ENCODE peak calls at places on chromosomes 7 and 10, in six cellular contexts. T is AG08395, D is cardiac muscle cell, O is renal cortical epithelial cell, E is non-pigmented ciliary epithelial cell, Q is mucosa of gallbladder. P is an unnamed sample.
A peak's percentile ranks its signal among the peaks of the same experiment; 100 is the strongest.

GRCh38 chr10:3745582-3745981 is 39.4 kb downstream of the KLF6 start:
- DNase-seq in D (no peak), Q (no peak), E (no peak), O (no peak), T (no peak), P (no peak)

GRCh38 chr10:84214612-84215235 is 10.6 kb downstream of the LRIT2 start:
- DNase-seq in T (no peak), D (peak; percentile 6), O (peak; percentile 7), E (no peak), Q (no peak), P (peak; percentile 52)

GRCh38 chr10:93266858-93267257 is 193.2 kb downstream of the CYP26A1 start:
- DNase-seq in Q (no peak), E (no peak), O (no peak), T (no peak), D (no peak), P (no peak)

GRCh38 chr10:125001313-125002043 is 59.6 kb downstream of the ZRANB1 start:
- DNase-seq in T (no peak), E (no peak), O (no peak), D (no peak), Q (no peak), P (no peak)

GRCh38 chr7:118185163-118185860 is 1.3 kb downstream of the LSM8 start:
- DNase-seq in Q (no peak), E (no peak), D (peak; percentile 48), T (no peak), O (peak; percentile 19), P (peak; percentile 19)

GRCh38 chr10:125868372-125868975 is 12.6 kb downstream of the DHX32 start:
- DNase-seq in D (peak; percentile 59), E (peak; percentile 27), T (peak; percentile 51), O (peak; percentile 79), Q (no peak), P (peak; percentile 41)

GRCh38 chr10:89478085-89478738 is 57.2 kb downstream of the SLC16A12 start:
- DNase-seq in O (peak; percentile 95), D (no peak), E (peak; percentile 83), T (no peak), Q (peak; percentile 21), P (peak; percentile 14)

GRCh38 chr7:135186841-135187253 is 16.3 kb upstream of the CYREN start:
- DNase-seq in E (no peak), T (no peak), Q (no peak), D (no peak), O (no peak), P (no peak)

GRCh38 chr7:140062118-140062527 is 628 bp downstream of the PARP12 start:
- DNase-seq in D (peak; percentile 9), O (no peak), T (no peak), E (no peak), Q (no peak), P (no peak)

GRCh38 chr10:74213571-74214162 is 62.6 kb downstream of the ADK start:
- DNase-seq in D (peak; percentile 68), Q (no peak), O (no peak), T (peak; percentile 49), E (no peak), P (peak; percentile 40)

GRCh38 chr10:118209215-118209614 is 132.9 kb downstream of the FAM204A start:
- DNase-seq in O (no peak), T (no peak), E (no peak), Q (no peak), D (no peak), P (no peak)

P was measured in OCI-LY7.